ENCODE peak calls at places on chromosomes 1 and 21, in ten cellular contexts. One of them, this sample, is unnamed.

GRCh38 chr21:29217818-29218252 is 80.9 kb upstream of the BACH1 start:
- DNase-seq in omental fat pad: no peak
- DNase-seq in T-helper 22 cell: no peak
- DNase-seq in SHP77: no peak
- DNase-seq in cardiac septum: no peak
- DNase-seq in NCI-H1417: no peak
- DNase-seq in T-helper 9 cell: no peak
- DNase-seq in T-helper 17 cell: no peak
- DNase-seq in endothelial cell: no peak
- DNase-seq in stimulated activated CD4-positive, alpha-beta T cell treated with anti-CD3 and anti-CD28 coated beads, Interleukin-2, amount 100 ng/mL, for 24 hours: no peak
- DNase-seq in this sample: no peak

GRCh38 chr1:83900530-83900929 is 98.4 kb downstream of the TTLL7 start:
- DNase-seq in T-helper 9 cell: no peak
- DNase-seq in endothelial cell: no peak
- DNase-seq in T-helper 22 cell: no peak
- DNase-seq in omental fat pad: no peak
- DNase-seq in cardiac septum: no peak
- DNase-seq in T-helper 17 cell: no peak
- DNase-seq in NCI-H1417: no peak
- DNase-seq in stimulated activated CD4-positive, alpha-beta T cell treated with anti-CD3 and anti-CD28 coated beads, Interleukin-2, amount 100 ng/mL, for 24 hours: no peak
- DNase-seq in SHP77: no peak
- DNase-seq in this sample: no peak

GRCh38 chr1:149849246-149849946 is 50.0 kb upstream of the BOLA1 start:
- DNase-seq in SHP77: no peak
- DNase-seq in stimulated activated CD4-positive, alpha-beta T cell treated with anti-CD3 and anti-CD28 coated beads, Interleukin-2, amount 100 ng/mL, for 24 hours: no peak
- DNase-seq in omental fat pad: peak; percentile 7
- DNase-seq in T-helper 22 cell: no peak
- DNase-seq in NCI-H1417: no peak
- DNase-seq in T-helper 9 cell: no peak
- DNase-seq in endothelial cell: peak; percentile 1
- DNase-seq in cardiac septum: no peak
- DNase-seq in T-helper 17 cell: no peak
- DNase-seq in this sample: no peak

GRCh38 chr21:37787456-37787855 is 128.8 kb downstream of the KCNJ6 start:
- DNase-seq in endothelial cell: no peak
- DNase-seq in T-helper 22 cell: no peak
- DNase-seq in omental fat pad: no peak
- DNase-seq in T-helper 17 cell: no peak
- DNase-seq in stimulated activated CD4-positive, alpha-beta T cell treated with anti-CD3 and anti-CD28 coated beads, Interleukin-2, amount 100 ng/mL, for 24 hours: no peak
- DNase-seq in cardiac septum: no peak
- DNase-seq in NCI-H1417: no peak
- DNase-seq in SHP77: no peak
- DNase-seq in T-helper 9 cell: no peak
- DNase-seq in this sample: no peak

GRCh38 chr1:112698366-112699310 is 8.3 kb downstream of the RHOC start:
- DNase-seq in T-helper 17 cell: no peak
- DNase-seq in stimulated activated CD4-positive, alpha-beta T cell treated with anti-CD3 and anti-CD28 coated beads, Interleukin-2, amount 100 ng/mL, for 24 hours: no peak
- DNase-seq in cardiac septum: no peak
- DNase-seq in SHP77: peak; percentile 83
- DNase-seq in T-helper 22 cell: no peak
- DNase-seq in T-helper 9 cell: no peak
- DNase-seq in NCI-H1417: peak; percentile 81
- DNase-seq in endothelial cell: no peak
- DNase-seq in omental fat pad: no peak
- DNase-seq in this sample: peak; percentile 61

GRCh38 chr1:54927475-54928240 is 40.7 kb upstream of the DHCR24 start:
- DNase-seq in stimulated activated CD4-positive, alpha-beta T cell treated with anti-CD3 and anti-CD28 coated beads, Interleukin-2, amount 100 ng/mL, for 24 hours: no peak
- DNase-seq in SHP77: no peak
- DNase-seq in endothelial cell: no peak
- DNase-seq in cardiac septum: no peak
- DNase-seq in T-helper 17 cell: no peak
- DNase-seq in NCI-H1417: no peak
- DNase-seq in T-helper 22 cell: no peak
- DNase-seq in omental fat pad: no peak
- DNase-seq in T-helper 9 cell: no peak
- DNase-seq in this sample: no peak

GRCh38 chr1:159868766-159869165 is 6.3 kb upstream of the VSIG8 start:
- DNase-seq in cardiac septum: no peak
- DNase-seq in T-helper 22 cell: no peak
- DNase-seq in T-helper 9 cell: no peak
- DNase-seq in SHP77: no peak
- DNase-seq in endothelial cell: no peak
- DNase-seq in T-helper 17 cell: no peak
- DNase-seq in omental fat pad: no peak
- DNase-seq in stimulated activated CD4-positive, alpha-beta T cell treated with anti-CD3 and anti-CD28 coated beads, Interleukin-2, amount 100 ng/mL, for 24 hours: no peak
- DNase-seq in NCI-H1417: no peak
- DNase-seq in this sample: no peak

GRCh38 chr21:26818911-26819310 is 26.3 kb downstream of the ADAMTS1 start:
- DNase-seq in SHP77: no peak
- DNase-seq in T-helper 9 cell: no peak
- DNase-seq in T-helper 17 cell: no peak
- DNase-seq in NCI-H1417: no peak
- DNase-seq in stimulated activated CD4-positive, alpha-beta T cell treated with anti-CD3 and anti-CD28 coated beads, Interleukin-2, amount 100 ng/mL, for 24 hours: no peak
- DNase-seq in endothelial cell: no peak
- DNase-seq in T-helper 22 cell: no peak
- DNase-seq in omental fat pad: no peak
- DNase-seq in cardiac septum: no peak
- DNase-seq in this sample: no peak

GRCh38 chr1:235107368-235108184 is 21.1 kb downstream of the TOMM20 start:
- DNase-seq in T-helper 22 cell: no peak
- DNase-seq in stimulated activated CD4-positive, alpha-beta T cell treated with anti-CD3 and anti-CD28 coated beads, Interleukin-2, amount 100 ng/mL, for 24 hours: no peak
- DNase-seq in SHP77: no peak
- DNase-seq in omental fat pad: no peak
- DNase-seq in T-helper 17 cell: no peak
- DNase-seq in T-helper 9 cell: no peak
- DNase-seq in endothelial cell: no peak
- DNase-seq in NCI-H1417: no peak
- DNase-seq in cardiac septum: no peak
- DNase-seq in this sample: no peak

GRCh38 chr1:119159096-119159495 is 18.6 kb upstream of the WARS2 start:
- DNase-seq in NCI-H1417: no peak
- DNase-seq in T-helper 22 cell: no peak
- DNase-seq in T-helper 17 cell: no peak
- DNase-seq in omental fat pad: no peak
- DNase-seq in SHP77: no peak
- DNase-seq in stimulated activated CD4-positive, alpha-beta T cell treated with anti-CD3 and anti-CD28 coated beads, Interleukin-2, amount 100 ng/mL, for 24 hours: no peak
- DNase-seq in endothelial cell: no peak
- DNase-seq in T-helper 9 cell: no peak
- DNase-seq in cardiac septum: no peak
- DNase-seq in this sample: no peak

This sample was measured in HuH-7.